ENCODE peak calls at places on chromosomes 5 and 9, in six cellular contexts. V is activated T-helper 9 cell treated with anti-CD3 and anti-CD28 coated beads, Interleukin-2, amount 50 U/mL, for 16 hours; Q is A549; X is T-cell; C is neuronal stem cell; J is Right ventricle myocardium superior. T is an unnamed sample.

GRCh38 chr9:136147890-136148714 is 29.4 kb upstream of the TMEM250 start:
- DNase-seq in C (no peak), V (no peak), X (no peak), J (peak), Q (no peak), T (no peak)

GRCh38 chr9:35553670-35554543 is 51.2 kb upstream of the TESK1 start:
- DNase-seq in Q (peak), C (peak), J (peak), X (peak), V (no peak), T (peak)

GRCh38 chr5:137595680-137596079 is 96.6 kb upstream of the SPOCK1 start:
- DNase-seq in J (no peak), V (no peak), Q (no peak), C (no peak), X (no peak), T (no peak)

GRCh38 chr9:2317591-2317990 is 302.4 kb downstream of the SMARCA2 start:
- DNase-seq in X (no peak), V (no peak), Q (no peak), C (no peak), J (no peak), T (peak)

GRCh38 chr9:114501786-114502682 is 3.2 kb downstream of the WHRN start:
- DNase-seq in X (no peak), Q (peak), V (no peak), C (peak), J (no peak), T (peak)

GRCh38 chr9:95947118-95947517 is 71.6 kb downstream of the ERCC6L2 start:
- DNase-seq in J (no peak), Q (no peak), C (no peak), X (no peak), V (no peak), T (peak)

GRCh38 chr9:12426198-12426864 is 266.9 kb upstream of the TYRP1 start:
- DNase-seq in X (no peak), Q (no peak), V (no peak), C (peak), J (no peak), T (peak)

GRCh38 chr5:110900829-110901228 is 162.0 kb downstream of the SLC25A46 start:
- DNase-seq in X (no peak), Q (no peak), J (no peak), V (no peak), C (no peak), T (peak)

GRCh38 chr9:135903358-135903656 is 4.0 kb downstream of the CAMSAP1 start:
- DNase-seq in Q (no peak), X (no peak), J (no peak), C (no peak), V (no peak), T (no peak)

GRCh38 chr5:146334074-146334533 is 4.5 kb upstream of the POU4F3 start:
- DNase-seq in V (no peak), C (no peak), Q (no peak), J (no peak), X (no peak), T (no peak)

GRCh38 chr5:115467631-115468030 is 76.9 kb downstream of the FEM1C start:
- DNase-seq in Q (no peak), X (no peak), J (no peak), C (no peak), V (no peak), T (no peak)